ENCODE peak calls at places on chromosomes 1 and 21, in five cellular contexts. G is non-pigmented ciliary epithelial cell; J is left lung; W is naive thymus-derived CD8-positive, alpha-beta T cell; X is iris pigment epithelial cell. E is an unnamed sample.
A peak's percentile ranks its signal among the peaks of the same experiment; 100 is the strongest.

GRCh38 chr1:38031513-38031866 is 15.1 kb downstream of the POU3F1 start:
- DNase-seq in G (no peak), J (no peak), W (no peak), X (no peak), E (no peak)

GRCh38 chr1:113904292-113904673 is 316 bp downstream of the AP4B1 start:
- DNase-seq in G (no peak), J (no peak), W (no peak), X (no peak), E (no peak)

GRCh38 chr1:67162954-67163353 is 3.3 kb upstream of the IL23R start:
- DNase-seq in G (no peak), J (no peak), W (no peak), X (peak; percentile 62), E (no peak)

GRCh38 chr1:212667223-212668139 is 32.2 kb downstream of the BATF3 start:
- DNase-seq in G (peak; percentile 85), J (peak; percentile 55), W (no peak), X (peak; percentile 96), E (no peak)

GRCh38 chr21:41564871-41565281 is 56.9 kb upstream of the TMPRSS2 start:
- DNase-seq in G (peak; percentile 41), J (no peak), W (no peak), X (peak; percentile 47), E (no peak)

GRCh38 chr21:23694396-23694795 is 1912.9 kb downstream of the MRPL39 start:
- DNase-seq in G (no peak), J (no peak), W (no peak), X (no peak), E (no peak)

GRCh38 chr21:17726047-17726446 is 93.1 kb downstream of the C21orf91 start:
- DNase-seq in G (no peak), J (no peak), W (no peak), X (peak; percentile 17), E (no peak)

GRCh38 chr1:59128239-59128736 is 168.6 kb upstream of the FGGY start:
- DNase-seq in G (no peak), J (no peak), W (no peak), X (peak; percentile 60), E (no peak)

GRCh38 chr1:193462629-193463320 is 276.4 kb upstream of the B3GALT2 start:
- DNase-seq in G (peak; percentile 18), J (no peak), W (no peak), X (peak; percentile 76), E (peak; percentile 57)

GRCh38 chr1:237736372-237737029 is 154.2 kb downstream of the ZP4 start:
- DNase-seq in G (no peak), J (no peak), W (no peak), X (no peak), E (peak; percentile 41)

GRCh38 chr1:40014253-40014706 is 26.2 kb upstream of the CAP1 start:
- DNase-seq in G (no peak), J (no peak), W (no peak), X (no peak), E (peak; percentile 74)

GRCh38 chr1:247047702-247048101 is 30.9 kb downstream of the ZNF670 start:
- DNase-seq in G (no peak), J (no peak), W (no peak), X (no peak), E (no peak)

GRCh38 chr1:200610846-200611245 is 9.7 kb downstream of the KIF14 start:
- DNase-seq in G (no peak), J (no peak), W (no peak), X (peak; percentile 51), E (no peak)

GRCh38 chr1:160354388-160354985 is 11.3 kb downstream of the NCSTN start:
- DNase-seq in G (no peak), J (no peak), W (peak; percentile 10), X (no peak), E (peak; percentile 20)